ENCODE peak calls at places on chromosome 12, in ten cellular contexts. One of them, this sample, is unnamed.

GRCh38 chr12:67751376-67751928 is 102.9 kb downstream of the DYRK2 start:
- DNase-seq in glutamatergic neuron: no peak
- DNase-seq in HCT116: no peak
- DNase-seq in Calu3: no peak
- DNase-seq in dorsolateral prefrontal cortex: no peak
- DNase-seq in hepatocyte: peak
- DNase-seq in lower lobe of right lung: no peak
- DNase-seq in foreskin fibroblast: no peak
- DNase-seq in tibial nerve: no peak
- DNase-seq in GM06990: no peak
- DNase-seq in this sample: no peak

GRCh38 chr12:32533971-32534590 is 134.7 kb downstream of the FGD4 start:
- DNase-seq in foreskin fibroblast: peak
- DNase-seq in dorsolateral prefrontal cortex: no peak
- DNase-seq in glutamatergic neuron: peak
- DNase-seq in HCT116: peak
- DNase-seq in tibial nerve: peak
- DNase-seq in lower lobe of right lung: no peak
- DNase-seq in Calu3: peak
- DNase-seq in GM06990: no peak
- DNase-seq in hepatocyte: peak
- DNase-seq in this sample: peak

GRCh38 chr12:2443766-2444165 is 351.0 kb upstream of the FKBP4 start:
- DNase-seq in GM06990: no peak
- DNase-seq in HCT116: no peak
- DNase-seq in Calu3: no peak
- DNase-seq in dorsolateral prefrontal cortex: no peak
- DNase-seq in lower lobe of right lung: no peak
- DNase-seq in glutamatergic neuron: no peak
- DNase-seq in hepatocyte: no peak
- DNase-seq in foreskin fibroblast: no peak
- DNase-seq in tibial nerve: no peak
- DNase-seq in this sample: no peak

GRCh38 chr12:11922361-11922760 is 148.4 kb upstream of the BCL2L14 start:
- DNase-seq in GM06990: no peak
- DNase-seq in tibial nerve: no peak
- DNase-seq in Calu3: peak
- DNase-seq in glutamatergic neuron: no peak
- DNase-seq in lower lobe of right lung: no peak
- DNase-seq in dorsolateral prefrontal cortex: no peak
- DNase-seq in hepatocyte: no peak
- DNase-seq in HCT116: peak
- DNase-seq in foreskin fibroblast: no peak
- DNase-seq in this sample: no peak

GRCh38 chr12:92055877-92056276 is 89.8 kb downstream of the BTG1 start:
- DNase-seq in GM06990: no peak
- DNase-seq in dorsolateral prefrontal cortex: no peak
- DNase-seq in lower lobe of right lung: no peak
- DNase-seq in Calu3: peak
- DNase-seq in hepatocyte: peak
- DNase-seq in HCT116: no peak
- DNase-seq in glutamatergic neuron: no peak
- DNase-seq in foreskin fibroblast: no peak
- DNase-seq in tibial nerve: no peak
- DNase-seq in this sample: no peak

GRCh38 chr12:120956579-120957360 is 21.6 kb upstream of the HNF1A start:
- DNase-seq in dorsolateral prefrontal cortex: no peak
- DNase-seq in HCT116: no peak
- DNase-seq in GM06990: no peak
- DNase-seq in hepatocyte: peak
- DNase-seq in glutamatergic neuron: no peak
- DNase-seq in lower lobe of right lung: no peak
- DNase-seq in foreskin fibroblast: no peak
- DNase-seq in tibial nerve: no peak
- DNase-seq in Calu3: no peak
- DNase-seq in this sample: no peak

GRCh38 chr12:55703976-55704761 is 3.5 kb downstream of the ITGA7 start:
- DNase-seq in dorsolateral prefrontal cortex: no peak
- DNase-seq in GM06990: no peak
- DNase-seq in foreskin fibroblast: no peak
- DNase-seq in lower lobe of right lung: no peak
- DNase-seq in glutamatergic neuron: no peak
- DNase-seq in HCT116: no peak
- DNase-seq in Calu3: no peak
- DNase-seq in hepatocyte: no peak
- DNase-seq in tibial nerve: no peak
- DNase-seq in this sample: no peak

GRCh38 chr12:12719496-12719895 is 2.3 kb downstream of the CDKN1B start:
- DNase-seq in HCT116: no peak
- DNase-seq in Calu3: no peak
- DNase-seq in dorsolateral prefrontal cortex: no peak
- DNase-seq in GM06990: no peak
- DNase-seq in foreskin fibroblast: no peak
- DNase-seq in glutamatergic neuron: no peak
- DNase-seq in tibial nerve: no peak
- DNase-seq in hepatocyte: no peak
- DNase-seq in lower lobe of right lung: no peak
- DNase-seq in this sample: no peak

GRCh38 chr12:62860501-62861156 is 74.3 kb downstream of the PPM1H start:
- DNase-seq in hepatocyte: no peak
- DNase-seq in lower lobe of right lung: no peak
- DNase-seq in dorsolateral prefrontal cortex: no peak
- DNase-seq in GM06990: no peak
- DNase-seq in foreskin fibroblast: no peak
- DNase-seq in HCT116: no peak
- DNase-seq in tibial nerve: no peak
- DNase-seq in glutamatergic neuron: no peak
- DNase-seq in Calu3: no peak
- DNase-seq in this sample: no peak

GRCh38 chr12:27034607-27035293 is 12.4 kb downstream of the MED21 start:
- DNase-seq in glutamatergic neuron: no peak
- DNase-seq in dorsolateral prefrontal cortex: no peak
- DNase-seq in HCT116: no peak
- DNase-seq in GM06990: no peak
- DNase-seq in foreskin fibroblast: no peak
- DNase-seq in lower lobe of right lung: no peak
- DNase-seq in hepatocyte: no peak
- DNase-seq in Calu3: no peak
- DNase-seq in tibial nerve: no peak
- DNase-seq in this sample: no peak

GRCh38 chr12:1907652-1908611 is 10.5 kb downstream of the CACNA2D4 start:
- DNase-seq in glutamatergic neuron: no peak
- DNase-seq in hepatocyte: peak
- DNase-seq in lower lobe of right lung: peak
- DNase-seq in dorsolateral prefrontal cortex: peak
- DNase-seq in GM06990: no peak
- DNase-seq in foreskin fibroblast: no peak
- DNase-seq in HCT116: no peak
- DNase-seq in tibial nerve: no peak
- DNase-seq in Calu3: peak
- DNase-seq in this sample: no peak

GRCh38 chr12:86662464-86662863 is 406.3 kb upstream of the MGAT4C start:
- DNase-seq in tibial nerve: no peak
- DNase-seq in glutamatergic neuron: no peak
- DNase-seq in GM06990: no peak
- DNase-seq in lower lobe of right lung: no peak
- DNase-seq in dorsolateral prefrontal cortex: no peak
- DNase-seq in foreskin fibroblast: no peak
- DNase-seq in HCT116: no peak
- DNase-seq in hepatocyte: no peak
- DNase-seq in Calu3: no peak
- DNase-seq in this sample: no peak

GRCh38 chr12:5963515-5963914 is 18.5 kb upstream of the ANO2 start:
- DNase-seq in hepatocyte: no peak
- DNase-seq in glutamatergic neuron: no peak
- DNase-seq in HCT116: no peak
- DNase-seq in GM06990: no peak
- DNase-seq in tibial nerve: no peak
- DNase-seq in dorsolateral prefrontal cortex: no peak
- DNase-seq in lower lobe of right lung: no peak
- DNase-seq in Calu3: no peak
- DNase-seq in foreskin fibroblast: no peak
- DNase-seq in this sample: no peak

DNA sequence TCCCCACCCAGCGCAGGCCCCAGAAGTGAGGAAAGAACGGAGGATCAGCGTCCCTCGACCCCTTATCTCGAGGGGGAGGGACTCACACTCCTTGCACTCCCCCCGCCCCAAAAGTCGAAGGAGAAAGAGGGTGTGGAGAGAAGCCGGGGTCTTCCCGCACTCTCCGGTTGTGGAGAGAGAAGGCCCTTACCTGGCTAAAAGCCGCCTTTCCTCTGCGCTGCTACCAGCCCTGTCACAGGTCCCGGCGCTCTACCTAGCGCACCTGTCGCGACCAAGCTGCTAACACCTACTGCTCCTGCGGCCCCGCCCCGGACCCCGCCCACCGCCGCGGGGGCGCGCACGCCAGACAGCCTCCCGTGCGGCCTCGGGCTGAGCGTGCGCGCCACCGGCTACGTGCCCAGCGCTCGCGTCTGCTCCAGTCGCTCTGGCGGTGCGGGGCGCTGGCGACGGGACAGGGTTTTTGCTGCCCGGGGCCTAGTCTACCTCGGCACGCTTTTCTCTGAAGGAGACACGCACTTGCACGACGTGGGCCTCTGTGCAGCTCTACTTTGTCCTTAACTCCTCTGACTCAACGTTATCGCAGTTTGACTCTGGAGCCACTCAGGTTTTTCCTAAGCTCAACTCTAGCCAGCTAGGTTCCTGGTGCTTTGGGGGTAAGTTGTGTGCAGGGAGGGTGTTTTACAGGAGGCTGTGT is at the start of gene LIMA1:
- DNase-seq in lower lobe of right lung: peak
- DNase-seq in GM06990: peak
- DNase-seq in tibial nerve: peak
- DNase-seq in HCT116: peak
- DNase-seq in dorsolateral prefrontal cortex: peak
- DNase-seq in Calu3: peak
- DNase-seq in hepatocyte: peak
- DNase-seq in foreskin fibroblast: peak
- DNase-seq in glutamatergic neuron: peak
- DNase-seq in this sample: no peak
- TF ChIP-seq CTCF in lower lobe of right lung: peak
- TF ChIP-seq CTCF in GM06990: no peak
- TF ChIP-seq CTCF in tibial nerve: peak
- TF ChIP-seq CTCF in HCT116: peak
- TF ChIP-seq CTCF in dorsolateral prefrontal cortex: no peak
- TF ChIP-seq CTCF in Calu3: no peak
- TF ChIP-seq CTCF in hepatocyte: no peak
- TF ChIP-seq CTCF in foreskin fibroblast: peak
- TF ChIP-seq CTCF in glutamatergic neuron: no peak
- TF ChIP-seq CTCF in this sample: no peak

DNA sequence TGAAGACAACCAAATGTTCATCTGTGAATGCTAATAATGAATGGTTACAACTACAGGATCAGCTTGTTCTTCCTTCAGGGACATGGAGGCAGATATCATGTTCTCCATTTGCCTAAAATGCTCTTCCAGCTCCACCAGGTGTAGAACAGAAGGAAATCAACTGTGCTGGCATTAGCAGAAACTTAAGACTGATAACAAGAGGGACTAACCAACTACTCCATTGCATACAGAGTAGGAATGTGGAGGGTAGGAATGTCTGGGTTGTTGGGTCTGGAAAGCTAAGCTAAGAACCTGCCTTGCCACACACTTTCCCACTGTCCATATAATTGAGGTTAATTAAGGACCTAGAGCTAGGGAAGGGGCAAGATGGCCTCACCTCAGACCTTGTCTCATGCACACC is 11.4 kb upstream of the KRT2 start:
- DNase-seq in Calu3: no peak
- DNase-seq in GM06990: no peak
- DNase-seq in tibial nerve: no peak
- DNase-seq in lower lobe of right lung: no peak
- DNase-seq in HCT116: no peak
- DNase-seq in glutamatergic neuron: no peak
- DNase-seq in foreskin fibroblast: no peak
- DNase-seq in hepatocyte: no peak
- DNase-seq in dorsolateral prefrontal cortex: no peak
- DNase-seq in this sample: no peak
- TF ChIP-seq CTCF in Calu3: no peak
- TF ChIP-seq CTCF in GM06990: no peak
- TF ChIP-seq CTCF in tibial nerve: no peak
- TF ChIP-seq CTCF in lower lobe of right lung: no peak
- TF ChIP-seq CTCF in HCT116: no peak
- TF ChIP-seq CTCF in glutamatergic neuron: no peak
- TF ChIP-seq CTCF in foreskin fibroblast: no peak
- TF ChIP-seq CTCF in hepatocyte: no peak
- TF ChIP-seq CTCF in dorsolateral prefrontal cortex: no peak
- TF ChIP-seq CTCF in this sample: no peak

GRCh38 chr12:93599192-93599591 is 26.7 kb downstream of the SOCS2 start:
- DNase-seq in hepatocyte: no peak
- DNase-seq in foreskin fibroblast: no peak
- DNase-seq in GM06990: no peak
- DNase-seq in tibial nerve: no peak
- DNase-seq in HCT116: no peak
- DNase-seq in dorsolateral prefrontal cortex: no peak
- DNase-seq in Calu3: no peak
- DNase-seq in glutamatergic neuron: no peak
- DNase-seq in lower lobe of right lung: no peak
- DNase-seq in this sample: no peak

GRCh38 chr12:93608313-93608712 is 35.8 kb downstream of the SOCS2 start:
- DNase-seq in hepatocyte: no peak
- DNase-seq in GM06990: no peak
- DNase-seq in foreskin fibroblast: no peak
- DNase-seq in Calu3: no peak
- DNase-seq in dorsolateral prefrontal cortex: no peak
- DNase-seq in lower lobe of right lung: no peak
- DNase-seq in glutamatergic neuron: no peak
- DNase-seq in tibial nerve: no peak
- DNase-seq in HCT116: no peak
- DNase-seq in this sample: no peak

GRCh38 chr12:93603762-93604161 is 31.3 kb downstream of the SOCS2 start:
- DNase-seq in HCT116: no peak
- DNase-seq in lower lobe of right lung: no peak
- DNase-seq in dorsolateral prefrontal cortex: no peak
- DNase-seq in hepatocyte: no peak
- DNase-seq in glutamatergic neuron: no peak
- DNase-seq in Calu3: no peak
- DNase-seq in foreskin fibroblast: no peak
- DNase-seq in tibial nerve: no peak
- DNase-seq in GM06990: no peak
- DNase-seq in this sample: no peak

GRCh38 chr12:93601591-93601990 is 29.1 kb downstream of the SOCS2 start:
- DNase-seq in glutamatergic neuron: no peak
- DNase-seq in dorsolateral prefrontal cortex: no peak
- DNase-seq in foreskin fibroblast: no peak
- DNase-seq in Calu3: no peak
- DNase-seq in lower lobe of right lung: no peak
- DNase-seq in HCT116: no peak
- DNase-seq in tibial nerve: no peak
- DNase-seq in GM06990: no peak
- DNase-seq in hepatocyte: no peak
- DNase-seq in this sample: no peak

GRCh38 chr12:93602897-93603668 is 30.6 kb downstream of the SOCS2 start:
- DNase-seq in GM06990: no peak
- DNase-seq in Calu3: no peak
- DNase-seq in HCT116: no peak
- DNase-seq in tibial nerve: no peak
- DNase-seq in glutamatergic neuron: no peak
- DNase-seq in dorsolateral prefrontal cortex: no peak
- DNase-seq in foreskin fibroblast: no peak
- DNase-seq in hepatocyte: no peak
- DNase-seq in lower lobe of right lung: no peak
- DNase-seq in this sample: no peak
- TF ChIP-seq CTCF in GM06990: no peak
- TF ChIP-seq CTCF in Calu3: no peak
- TF ChIP-seq CTCF in HCT116: no peak
- TF ChIP-seq CTCF in tibial nerve: no peak
- TF ChIP-seq CTCF in glutamatergic neuron: no peak
- TF ChIP-seq CTCF in dorsolateral prefrontal cortex: no peak
- TF ChIP-seq CTCF in foreskin fibroblast: no peak
- TF ChIP-seq CTCF in hepatocyte: no peak
- TF ChIP-seq CTCF in lower lobe of right lung: no peak
- TF ChIP-seq CTCF in this sample: no peak

GRCh38 chr12:48980389-48980952 is 2.3 kb downstream of the WNT1 start:
- DNase-seq in foreskin fibroblast: no peak
- DNase-seq in lower lobe of right lung: peak
- DNase-seq in GM06990: no peak
- DNase-seq in Calu3: no peak
- DNase-seq in hepatocyte: peak
- DNase-seq in glutamatergic neuron: no peak
- DNase-seq in HCT116: no peak
- DNase-seq in tibial nerve: no peak
- DNase-seq in dorsolateral prefrontal cortex: no peak
- DNase-seq in this sample: no peak
- TF ChIP-seq CTCF in foreskin fibroblast: no peak
- TF ChIP-seq CTCF in lower lobe of right lung: no peak
- TF ChIP-seq CTCF in GM06990: no peak
- TF ChIP-seq CTCF in Calu3: no peak
- TF ChIP-seq CTCF in hepatocyte: peak
- TF ChIP-seq CTCF in glutamatergic neuron: no peak
- TF ChIP-seq CTCF in HCT116: no peak
- TF ChIP-seq CTCF in tibial nerve: no peak
- TF ChIP-seq CTCF in dorsolateral prefrontal cortex: no peak
- TF ChIP-seq CTCF in this sample: no peak

This sample was measured in AG09309.